ENCODE peak calls at places on chromosomes 11 and 22, in five cellular contexts. G is uterus, V is A549, M is body of pancreas, W is stomach. F is an unnamed sample.

GRCh38 chr11:63404536-63404935 is 35.0 kb downstream of the SLC22A9 start:
- DNase-seq in W (no peak), M (peak), V (no peak), G (no peak), F (no peak)

GRCh38 chr11:27395556-27396258 is 32.7 kb upstream of the CCDC34 start:
- DNase-seq in M (peak), V (peak), G (no peak), W (peak), F (no peak)

GRCh38 chr11:102734650-102735049 is 9.9 kb upstream of the MMP8 start:
- DNase-seq in G (no peak), M (no peak), W (no peak), V (no peak), F (no peak)

GRCh38 chr11:10455637-10456487 is 798 bp downstream of the AMPD3 start:
- DNase-seq in G (peak), W (peak), M (peak), V (peak), F (peak)

GRCh38 chr11:86848132-86848531 is 47.8 kb downstream of the PRSS23 start:
- DNase-seq in M (no peak), G (no peak), V (no peak), W (no peak), F (no peak)

GRCh38 chr11:122150484-122151124 is 34.6 kb upstream of the BLID start:
- DNase-seq in M (no peak), W (no peak), V (no peak), G (no peak), F (no peak)

GRCh38 chr11:47552086-47552580 is 799 bp downstream of the CELF1 start:
- DNase-seq in V (no peak), W (no peak), G (peak), M (no peak), F (no peak)

GRCh38 chr11:69943506-69943905 is 124.3 kb upstream of the FGF3 start:
- DNase-seq in M (no peak), W (no peak), V (no peak), G (no peak), F (peak)

GRCh38 chr11:95575517-95575916 is 214.1 kb downstream of the FAM76B start:
- DNase-seq in G (no peak), M (no peak), W (no peak), V (no peak), F (no peak)

GRCh38 chr11:20308601-20309000 is 54.9 kb upstream of the HTATIP2 start:
- DNase-seq in G (no peak), M (no peak), W (no peak), V (no peak), F (no peak)

GRCh38 chr11:109034341-109034696 is 369.4 kb downstream of the DDX10 start:
- DNase-seq in G (no peak), M (no peak), W (no peak), V (no peak), F (no peak)

GRCh38 chr11:32149748-32150147 is 58.9 kb downstream of the RCN1 start:
- DNase-seq in V (no peak), G (no peak), W (no peak), M (no peak), F (no peak)

GRCh38 chr11:121931748-121932352 is 184.2 kb downstream of the BLID start:
- DNase-seq in W (no peak), G (no peak), V (no peak), M (no peak), F (no peak)

GRCh38 chr11:13939952-13940610 is 22.4 kb upstream of the SPON1 start:
- DNase-seq in W (no peak), G (no peak), M (no peak), V (peak), F (no peak)

GRCh38 chr11:104366321-104366734 is 202.4 kb upstream of the PDGFD start:
- DNase-seq in M (no peak), W (no peak), G (no peak), V (no peak), F (no peak)

GRCh38 chr11:3205261-3206127 is 13.1 kb downstream of the MRGPRG start:
- DNase-seq in W (no peak), G (no peak), V (no peak), M (no peak), F (peak)

GRCh38 chr11:75280227-75280671 is 39.7 kb downstream of the TPBGL start:
- DNase-seq in V (peak), G (peak), M (peak), W (peak), F (peak)

GRCh38 chr11:64990222-64990918 is 6.4 kb downstream of the BATF2 start:
- DNase-seq in M (peak), G (no peak), W (no peak), V (no peak), F (peak)

GRCh38 chr11:8777907-8778767 is 95.5 kb downstream of the RPL27A start:
- DNase-seq in V (no peak), W (no peak), M (peak), G (peak), F (no peak)

DNA sequence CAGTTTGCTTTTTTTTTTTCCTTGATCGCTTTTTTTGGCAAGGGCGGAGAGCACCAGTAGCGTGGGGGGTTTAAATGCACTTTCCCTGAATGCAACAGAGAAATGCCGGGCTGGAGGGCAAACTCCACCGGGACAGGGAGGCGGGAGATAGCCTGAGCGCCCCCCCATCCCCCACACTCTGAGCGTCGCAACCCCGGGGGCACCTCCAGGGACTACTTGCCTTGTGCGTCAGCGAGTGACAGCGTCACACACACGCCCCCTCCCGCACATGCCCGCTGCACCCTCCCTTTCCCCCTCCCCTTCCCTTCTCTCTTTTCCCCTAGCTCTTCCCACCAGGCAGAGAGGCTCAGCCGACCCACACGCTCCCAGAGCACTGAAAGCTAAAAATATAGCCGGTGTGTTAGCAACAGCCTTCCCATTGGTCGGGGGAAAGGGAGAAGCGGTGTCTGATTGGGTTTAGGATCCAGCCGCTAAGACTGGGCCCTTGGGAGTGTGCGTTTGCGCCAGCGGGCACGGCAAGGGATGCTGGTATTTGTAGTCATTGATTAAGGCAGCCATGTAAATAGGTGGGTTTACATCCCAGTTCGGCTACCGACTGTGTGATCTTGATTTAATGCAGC is 1.7 kb upstream of the TOB2 start:
- DNase-seq in V (peak), G (peak), W (peak), M (peak), F (peak)
- TF ChIP-seq POLR2A in V (no peak), G (peak), W (no peak), M (peak), F (peak)

DNA sequence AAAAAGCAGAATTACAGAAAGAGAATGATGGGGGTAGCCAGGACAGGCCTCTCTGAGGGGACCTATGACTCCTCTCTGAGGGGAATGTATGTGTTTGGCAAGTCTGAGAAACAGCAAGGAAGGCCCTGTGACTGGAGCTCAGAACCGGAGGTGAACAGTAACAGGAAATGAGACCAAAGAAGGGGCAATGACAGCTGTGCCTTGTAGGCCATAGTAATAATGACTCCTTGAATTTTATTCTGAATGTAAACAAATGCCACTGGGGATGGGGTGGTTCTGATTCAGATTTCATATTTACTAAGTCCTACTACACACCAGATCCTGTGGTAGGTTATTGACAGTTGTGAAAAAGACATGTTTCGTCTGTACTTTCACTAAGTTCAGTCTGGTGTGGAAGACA is 52.8 kb upstream of the APOA1 start:
- DNase-seq in W (no peak), M (no peak), V (no peak), G (no peak), F (no peak)
- H3K27ac ChIP-seq in W (no peak), M (no peak), V (no peak), G (no peak), F (no peak)

GRCh38 chr11:118927554-118928107 is 1.9 kb upstream of the BCL9L start:
- DNase-seq in G (no peak), W (no peak), V (no peak), M (no peak), F (no peak)
- TF ChIP-seq POLR2A in G (no peak), W (no peak), V (no peak), M (no peak), F (no peak)

GRCh38 chr11:196786-197731 is 4.2 kb downstream of the SCGB1C1 start:
- DNase-seq in M (no peak), V (no peak), G (no peak), W (peak), F (no peak)
- H3K27ac ChIP-seq in M (no peak), V (no peak), G (no peak), W (no peak), F (no peak)

GRCh38 chr11:106399075-106399500 is 321.6 kb downstream of the AASDHPPT start:
- DNase-seq in W (no peak), M (peak), G (peak), V (peak), F (no peak)
- TF ChIP-seq POLR2A in W (no peak), M (no peak), G (no peak), V (no peak), F (no peak)

GRCh38 chr11:57566564-57567209 is 785 bp downstream of the UBE2L6 start:
- DNase-seq in W (no peak), G (no peak), M (no peak), V (no peak), F (no peak)
- H3K27ac ChIP-seq in W (peak), G (peak), M (peak), V (peak), F (peak)

GRCh38 chr22:50439314-50440250 is 35.3 kb downstream of the SBF1 start:
- DNase-seq in W (no peak), G (no peak), V (no peak), M (no peak), F (no peak)

GRCh38 chr22:50443202-50443601 is 31.6 kb downstream of the SBF1 start:
- DNase-seq in W (no peak), M (no peak), V (no peak), G (no peak), F (no peak)

GRCh38 chr22:50441428-50441993 is 33.3 kb downstream of the SBF1 start:
- DNase-seq in W (no peak), M (no peak), G (no peak), V (no peak), F (no peak)

GRCh38 chr22:50438305-50439275 is 36.2 kb downstream of the SBF1 start:
- DNase-seq in V (no peak), M (no peak), W (no peak), G (no peak), F (no peak)

DNA sequence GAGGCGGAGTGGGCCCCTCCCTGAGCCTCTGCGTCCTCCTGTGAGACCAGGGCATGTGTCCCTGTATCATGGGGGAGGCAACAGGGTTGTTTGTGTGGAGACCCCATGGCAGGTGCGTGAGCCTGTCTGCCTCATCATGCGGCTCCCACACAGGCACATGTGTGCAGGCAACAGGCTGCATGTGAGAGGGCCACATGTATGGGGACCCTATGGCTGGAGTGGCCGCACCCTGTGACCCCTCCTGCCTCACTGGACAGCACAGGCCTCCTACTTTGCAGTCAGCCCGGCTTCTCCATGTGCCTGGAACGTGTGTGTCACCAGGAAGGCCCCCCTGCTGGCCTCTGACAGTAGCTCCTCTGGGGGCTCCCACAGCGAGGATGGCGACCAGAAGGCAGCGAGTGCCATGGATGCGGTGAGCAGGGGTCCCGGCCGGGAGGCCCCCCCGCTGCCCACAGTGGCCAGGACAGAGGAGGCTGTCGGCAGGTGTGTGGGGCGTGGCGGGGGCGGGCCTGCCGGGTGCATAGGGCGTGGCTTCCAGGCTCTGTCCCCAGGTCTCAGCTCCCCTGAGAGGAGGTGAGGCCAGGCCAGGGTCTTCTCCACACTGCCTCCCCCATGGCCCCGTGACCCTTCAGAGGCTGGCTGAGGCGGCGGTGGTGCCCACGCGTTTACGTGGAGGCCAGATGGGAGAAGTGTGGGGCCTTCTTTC is 34.1 kb downstream of the SBF1 start:
- DNase-seq in V (no peak), G (no peak), W (no peak), M (no peak), F (no peak)
- TF ChIP-seq POLR2A in V (no peak), G (no peak), W (no peak), M (no peak), F (no peak)

DNA sequence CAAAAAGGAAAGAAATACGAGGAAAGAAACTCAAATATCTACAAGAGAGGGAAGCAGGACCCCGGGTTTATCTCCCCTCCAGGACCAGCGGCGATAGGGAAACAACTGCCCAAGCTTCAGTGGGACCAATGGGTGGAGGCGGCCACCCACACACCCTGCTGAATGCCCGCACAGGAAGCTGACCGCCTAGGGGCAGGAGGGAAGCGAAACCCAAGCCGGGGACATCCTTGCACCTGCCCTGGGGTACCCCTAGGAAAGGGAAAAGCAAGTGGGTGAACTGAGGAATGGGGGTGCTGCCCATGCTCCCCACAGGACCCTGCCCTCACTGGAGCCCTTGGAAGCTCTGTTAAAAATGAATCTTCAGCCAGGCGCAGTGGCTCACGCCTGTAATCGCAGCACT is 27.6 kb upstream of the HMOX1 start:
- DNase-seq in W (no peak), M (peak), V (no peak), G (no peak), F (no peak)
- H3K27ac ChIP-seq in W (no peak), M (no peak), V (peak), G (no peak), F (peak)

DNA sequence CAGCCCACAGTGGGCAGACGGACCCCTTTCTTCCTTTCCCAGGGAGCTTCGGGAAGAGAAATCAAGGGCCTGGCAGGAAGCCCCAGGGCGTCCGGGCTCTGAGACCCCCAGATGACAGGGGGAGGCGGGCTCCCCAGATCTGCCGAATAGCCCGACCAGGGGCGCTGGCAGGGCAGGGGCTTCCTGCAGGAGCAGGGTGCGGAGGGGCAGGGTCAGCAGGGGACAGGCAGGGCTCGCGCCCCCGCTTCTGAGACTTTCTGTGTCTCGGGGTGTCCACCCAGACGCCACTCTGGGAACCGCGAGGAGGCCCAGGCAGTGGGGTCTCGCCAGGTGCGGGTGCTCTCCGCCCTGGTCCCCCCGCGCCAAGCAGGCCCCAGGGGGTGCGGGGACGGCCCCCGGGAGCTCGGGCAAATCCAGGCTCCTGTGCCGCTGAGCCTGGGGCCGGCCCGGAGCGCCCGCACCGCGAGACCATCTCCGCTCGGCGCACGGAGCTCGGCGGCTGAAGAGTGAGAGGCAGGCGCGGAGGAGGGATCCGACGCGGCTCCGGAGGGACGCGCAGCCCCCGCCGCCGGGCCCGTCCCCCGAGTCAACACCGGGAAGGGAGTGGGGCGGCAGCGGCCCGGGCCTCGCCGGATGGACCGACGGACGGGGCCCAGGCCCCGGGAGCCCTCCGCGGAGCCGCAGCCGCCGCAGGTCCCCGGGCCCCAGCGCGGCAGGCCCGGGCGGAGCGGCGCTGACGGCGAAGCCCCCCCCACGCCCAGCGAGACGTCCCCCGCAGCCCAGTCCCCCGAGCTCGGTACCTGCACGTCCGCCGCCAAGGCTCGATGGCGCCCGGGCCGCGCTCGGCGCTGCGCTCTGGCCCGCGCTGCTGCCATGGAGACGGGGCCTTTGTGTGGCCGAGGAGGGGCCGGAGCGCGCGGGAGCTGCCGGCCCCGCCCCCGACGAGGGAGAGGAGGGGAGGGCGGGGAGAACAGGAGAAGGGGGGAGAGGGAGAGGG is at the start of gene PLXNB2:
- DNase-seq in G (peak), V (peak), W (peak), M (peak), F (peak)
- TF ChIP-seq POLR2A in G (peak), V (peak), W (no peak), M (peak), F (peak)

F was measured in Peyer's patch.